ENCODE peak calls at places on chromosomes 1 and 21, in seven cellular contexts. W, S, B, A, N, C and Y are unnamed samples.

GRCh38 chr21:41973861-41974751 is 20.3 kb upstream of the C2CD2 start:
- DNase-seq in B (peak), S (no peak), N (no peak), W (no peak), C (no peak), A (peak), Y (no peak)

GRCh38 chr1:101918277-101918676 is 78.4 kb downstream of the OLFM3 start:
- DNase-seq in W (no peak), S (no peak), A (no peak), C (no peak), N (no peak), B (no peak), Y (no peak)

GRCh38 chr1:91851130-91852010 is 34.6 kb downstream of the TGFBR3 start:
- DNase-seq in A (peak), B (peak), W (peak), S (peak), N (no peak), C (peak), Y (no peak)

GRCh38 chr21:35779690-35780570 is 280.4 kb downstream of the SETD4 start:
- DNase-seq in B (no peak), W (no peak), C (no peak), N (no peak), A (no peak), S (no peak), Y (no peak)

GRCh38 chr1:203720253-203720652 is 44.7 kb upstream of the LAX1 start:
- DNase-seq in W (no peak), N (no peak), A (no peak), C (no peak), B (no peak), S (no peak), Y (no peak)

GRCh38 chr1:202742496-202742895 is 32.2 kb upstream of the SYT2 start:
- DNase-seq in A (no peak), S (no peak), N (no peak), C (no peak), B (no peak), W (no peak), Y (no peak)

GRCh38 chr21:27645285-27645684 is 678.4 kb upstream of the ADAMTS5 start:
- DNase-seq in N (no peak), S (no peak), W (no peak), C (no peak), A (no peak), B (no peak), Y (no peak)

GRCh38 chr1:29501227-29501976 is 265.1 kb downstream of the PTPRU start:
- DNase-seq in C (no peak), A (no peak), N (no peak), W (no peak), S (no peak), B (no peak), Y (no peak)

GRCh38 chr1:89130716-89131115 is 4.8 kb upstream of the GBP2 start:
- DNase-seq in A (no peak), N (no peak), C (no peak), S (no peak), W (no peak), B (no peak), Y (no peak)

GRCh38 chr1:35718492-35719336 is at the start of gene C1orf216:
- DNase-seq in W (peak), N (peak), A (peak), C (peak), B (peak), S (peak), Y (peak)

GRCh38 chr1:156097499-156098178 is 15.4 kb upstream of the MEX3A start:
- DNase-seq in C (no peak), W (no peak), N (no peak), A (no peak), B (no peak), S (no peak), Y (no peak)

GRCh38 chr1:152473887-152474537 is 36.6 kb upstream of the LCE5A start:
- DNase-seq in B (no peak), A (no peak), S (no peak), C (no peak), W (no peak), N (no peak), Y (no peak)

GRCh38 chr1:54413295-54413694 is 7.1 kb upstream of the SSBP3 start:
- DNase-seq in W (no peak), N (no peak), S (no peak), C (no peak), B (peak), A (peak), Y (no peak)

GRCh38 chr21:15094706-15095105 is 29.9 kb upstream of the NRIP1 start:
- DNase-seq in W (no peak), C (no peak), S (no peak), B (no peak), N (no peak), A (no peak), Y (no peak)

GRCh38 chr1:7755448-7755847 is 15.6 kb upstream of the VAMP3 start:
- DNase-seq in N (no peak), S (no peak), A (peak), C (no peak), B (no peak), W (no peak), Y (no peak)

GRCh38 chr1:68796888-68797287 is 300.0 kb upstream of the DEPDC1 start:
- DNase-seq in A (no peak), W (no peak), B (no peak), S (no peak), N (no peak), C (no peak), Y (no peak)

GRCh38 chr1:201450721-201451291 is 18.2 kb downstream of the PHLDA3 start:
- DNase-seq in A (peak), N (no peak), W (no peak), S (peak), B (peak), C (no peak), Y (no peak)

GRCh38 chr1:53511933-53512806 is 53.0 kb downstream of the DMRTB1 start:
- DNase-seq in N (no peak), B (peak), S (peak), A (no peak), C (no peak), W (no peak), Y (no peak)

GRCh38 chr1:96487961-96488360 is 233.6 kb upstream of the PTBP2 start:
- DNase-seq in A (no peak), S (peak), N (no peak), B (no peak), W (no peak), C (no peak), Y (no peak)

GRCh38 chr1:203985044-203985443 is 87.9 kb upstream of the SOX13 start:
- DNase-seq in W (no peak), N (no peak), B (no peak), C (no peak), S (no peak), A (no peak), Y (no peak)

GRCh38 chr1:216600730-216601426 is 122.4 kb downstream of the ESRRG start:
- DNase-seq in S (peak), A (peak), N (no peak), B (peak), C (peak), W (peak), Y (no peak)

GRCh38 chr1:182752077-182752826 is 37.3 kb upstream of the NPL start:
- DNase-seq in A (no peak), W (no peak), S (no peak), C (no peak), N (no peak), B (peak), Y (no peak)

GRCh38 chr1:246012271-246012854 is 494.7 kb downstream of the SMYD3 start:
- DNase-seq in S (peak), W (no peak), A (peak), B (no peak), N (no peak), C (no peak), Y (peak)

GRCh38 chr21:29145354-29145782 is 14.9 kb downstream of the MAP3K7CL start:
- DNase-seq in C (no peak), W (no peak), B (no peak), A (peak), S (peak), N (no peak), Y (no peak)

GRCh38 chr1:108597041-108597440 is 37.1 kb downstream of the EEIG2 start:
- DNase-seq in B (no peak), N (no peak), A (no peak), S (no peak), W (no peak), C (no peak), Y (no peak)

GRCh38 chr1:51341876-51342496 is 11.6 kb upstream of the TTC39A start:
- DNase-seq in A (no peak), S (no peak), C (no peak), W (no peak), N (no peak), B (no peak), Y (no peak)

GRCh38 chr1:161736332-161736969 is 13.1 kb upstream of the DUSP12 start:
- DNase-seq in B (no peak), S (no peak), C (no peak), A (no peak), W (no peak), N (no peak), Y (no peak)

GRCh38 chr1:151024540-151025146 is 11.7 kb upstream of the BNIPL start:
- DNase-seq in A (peak), B (peak), C (peak), S (peak), W (peak), N (peak), Y (peak)

GRCh38 chr21:32132409-32132808 is 146.4 kb downstream of the MIS18A start:
- DNase-seq in C (no peak), W (no peak), B (no peak), N (no peak), A (no peak), S (no peak), Y (no peak)

GRCh38 chr1:168100315-168101002 is 36.3 kb downstream of the GPR161 start:
- DNase-seq in S (no peak), A (no peak), N (no peak), C (no peak), B (no peak), W (no peak), Y (no peak)

GRCh38 chr21:32307706-32308105 is 9.1 kb downstream of the MRAP start:
- DNase-seq in W (no peak), N (no peak), B (no peak), S (peak), A (no peak), C (no peak), Y (no peak)

GRCh38 chr1:209485167-209485566 is 98.3 kb upstream of the CAMK1G start:
- DNase-seq in A (no peak), N (no peak), B (peak), C (no peak), S (peak), W (no peak), Y (no peak)

GRCh38 chr1:232635778-232636356 is 5.9 kb upstream of the SIPA1L2 start:
- DNase-seq in S (no peak), W (no peak), A (peak), B (no peak), C (no peak), N (no peak), Y (no peak)

GRCh38 chr1:240399381-240399780 is 212.6 kb downstream of the GREM2 start:
- DNase-seq in B (no peak), A (no peak), S (peak), C (no peak), W (no peak), N (no peak), Y (no peak)